ENCODE peak calls at places on chromosomes 16 and 17, in ten cellular contexts. G is dorsolateral prefrontal cortex; W is IMR-90; M is ascending aorta; B is AG09309; D is A549; T is OCI-LY7; V is CD8-positive, alpha-beta T cell; Z is HepG2; I is GM12878. J is an unnamed sample.

GRCh38 chr17:48484256-48484655 is 46.6 kb downstream of the HOXB1 start:
- DNase-seq in B (no peak), W (peak; percentile 76), V (no peak), I (no peak), Z (no peak), G (no peak), T (no peak), M (no peak), D (no peak), J (no peak)

GRCh38 chr17:40191237-40192208 is 14.3 kb downstream of the RAPGEFL1 start:
- DNase-seq in B (no peak), Z (peak; percentile 71), I (peak; percentile 30), D (peak; percentile 86), V (peak; percentile 58), T (peak; percentile 84), G (peak; percentile 72), M (peak; percentile 87), W (peak; percentile 76), J (peak; percentile 77)

GRCh38 chr17:60134396-60135159 is 15.2 kb upstream of the CA4 start:
- DNase-seq in D (no peak), Z (no peak), V (no peak), I (no peak), M (peak; percentile 51), T (peak; percentile 43), W (peak; percentile 67), G (peak; percentile 34), B (no peak), J (no peak)

GRCh38 chr16:46775214-46775613 is 27.1 kb upstream of the MYLK3 start:
- DNase-seq in V (no peak), I (no peak), T (no peak), B (no peak), M (no peak), D (no peak), G (no peak), Z (no peak), W (peak; percentile 45), J (no peak)

GRCh38 chr17:46057366-46057765 is 58.3 kb downstream of the STH start:
- DNase-seq in W (no peak), B (no peak), G (no peak), M (no peak), I (no peak), D (peak; percentile 50), Z (no peak), V (no peak), T (no peak), J (no peak)

GRCh38 chr17:29143894-29144293 is 36.3 kb downstream of the MYO18A start:
- DNase-seq in M (no peak), T (peak; percentile 59), Z (peak; percentile 69), W (peak; percentile 28), I (no peak), V (no peak), G (no peak), D (peak; percentile 67), B (no peak), J (peak; percentile 81)

GRCh38 chr16:81442909-81443687 is 1.5 kb upstream of the CMIP start:
- DNase-seq in I (no peak), T (no peak), D (no peak), Z (peak; percentile 45), W (no peak), V (no peak), B (no peak), G (no peak), M (no peak), J (no peak)

GRCh38 chr17:78993981-78994671 is 14.4 kb upstream of the LGALS3BP start:
- DNase-seq in B (no peak), Z (no peak), V (no peak), D (no peak), W (no peak), T (no peak), I (no peak), G (no peak), M (peak; percentile 60), J (no peak)

GRCh38 chr17:57755479-57756070 is 10.5 kb upstream of the CCDC182 start:
- DNase-seq in G (no peak), I (no peak), T (no peak), Z (no peak), V (no peak), M (no peak), B (no peak), W (no peak), D (no peak), J (no peak)

GRCh38 chr16:88759245-88759975 is 25.6 kb downstream of the PIEZO1 start:
- DNase-seq in W (peak; percentile 49), I (no peak), G (no peak), M (no peak), B (no peak), Z (peak; percentile 98), T (no peak), V (peak; percentile 39), D (no peak), J (no peak)

GRCh38 chr17:29555840-29556239 is 11.0 kb downstream of the ABHD15 start:
- DNase-seq in W (no peak), V (no peak), I (no peak), T (no peak), B (no peak), Z (peak; percentile 92), M (no peak), D (peak; percentile 70), G (no peak), J (no peak)

DNA sequence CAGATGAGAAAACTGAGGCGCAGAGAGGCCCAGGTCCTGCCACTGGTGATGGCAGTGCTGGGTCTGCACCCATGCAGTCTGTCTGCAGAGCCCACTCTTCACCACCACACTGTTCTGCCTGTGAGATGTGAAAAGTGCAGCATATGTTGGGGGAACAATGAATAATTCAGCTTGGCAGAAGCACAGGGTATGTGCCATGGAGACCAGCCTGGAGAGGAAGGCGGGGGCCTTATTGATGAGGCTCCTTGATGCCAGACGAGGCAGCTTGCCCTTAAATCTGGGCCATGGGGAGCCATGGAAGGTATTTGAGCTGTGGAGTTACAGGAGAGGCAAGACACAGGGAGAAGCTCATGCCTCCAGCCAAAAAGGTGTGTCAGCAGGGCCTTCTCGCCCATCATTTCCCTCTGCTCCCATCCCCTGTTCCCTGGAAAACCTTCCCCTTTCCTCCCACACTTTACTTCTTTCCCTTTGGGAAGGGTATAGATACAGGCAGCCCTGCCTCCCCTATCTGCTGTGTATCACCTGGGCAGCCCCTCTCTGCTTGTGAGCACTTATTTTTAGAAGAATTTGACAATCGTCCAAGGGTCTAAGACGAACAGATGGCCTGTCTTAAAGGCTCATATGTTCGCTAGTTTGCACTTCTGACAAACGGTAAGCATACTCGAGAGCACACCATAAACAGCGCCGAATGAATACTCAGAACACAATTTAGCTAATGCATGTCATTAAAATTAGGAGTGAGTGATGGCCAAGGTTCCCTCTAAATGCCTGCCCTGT is 124.8 kb downstream of the C16orf78 start:
- DNase-seq in V (no peak), B (no peak), Z (no peak), D (no peak), G (no peak), I (no peak), W (no peak), M (peak; percentile 35), T (no peak), J (peak; percentile 10)
- TF ChIP-seq CTCF in V (no peak), B (no peak), Z (no peak), D (no peak), G (no peak), I (no peak), W (no peak), M (no peak), T (no peak), J (no peak)

DNA sequence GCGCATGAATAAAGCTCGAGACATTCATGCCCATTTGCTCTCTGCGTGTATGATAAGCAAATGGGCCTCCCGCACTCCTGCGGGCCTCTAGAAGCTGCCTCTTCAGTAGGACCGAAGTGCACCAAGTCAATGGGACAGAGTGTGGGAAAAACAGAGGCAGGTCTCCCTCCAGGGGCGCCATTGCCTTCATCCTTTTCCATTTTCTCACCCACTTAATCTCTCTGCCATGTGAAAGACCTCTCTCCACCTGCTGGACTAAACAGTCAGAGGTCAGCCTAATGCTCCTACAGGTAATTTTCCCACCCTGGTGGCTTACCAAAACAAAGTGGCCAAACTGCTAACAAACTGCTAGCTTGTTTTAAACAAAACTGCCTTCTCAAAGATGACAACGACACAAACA is 210.9 kb downstream of the ZFHX3 start:
- DNase-seq in M (no peak), T (no peak), G (no peak), B (no peak), D (peak; percentile 22), I (no peak), V (no peak), Z (peak; percentile 34), W (no peak), J (no peak)
- TF ChIP-seq CTCF in M (no peak), T (peak; percentile 34), G (no peak), B (no peak), D (no peak), I (no peak), V (no peak), Z (peak; percentile 27), W (no peak), J (no peak)

DNA sequence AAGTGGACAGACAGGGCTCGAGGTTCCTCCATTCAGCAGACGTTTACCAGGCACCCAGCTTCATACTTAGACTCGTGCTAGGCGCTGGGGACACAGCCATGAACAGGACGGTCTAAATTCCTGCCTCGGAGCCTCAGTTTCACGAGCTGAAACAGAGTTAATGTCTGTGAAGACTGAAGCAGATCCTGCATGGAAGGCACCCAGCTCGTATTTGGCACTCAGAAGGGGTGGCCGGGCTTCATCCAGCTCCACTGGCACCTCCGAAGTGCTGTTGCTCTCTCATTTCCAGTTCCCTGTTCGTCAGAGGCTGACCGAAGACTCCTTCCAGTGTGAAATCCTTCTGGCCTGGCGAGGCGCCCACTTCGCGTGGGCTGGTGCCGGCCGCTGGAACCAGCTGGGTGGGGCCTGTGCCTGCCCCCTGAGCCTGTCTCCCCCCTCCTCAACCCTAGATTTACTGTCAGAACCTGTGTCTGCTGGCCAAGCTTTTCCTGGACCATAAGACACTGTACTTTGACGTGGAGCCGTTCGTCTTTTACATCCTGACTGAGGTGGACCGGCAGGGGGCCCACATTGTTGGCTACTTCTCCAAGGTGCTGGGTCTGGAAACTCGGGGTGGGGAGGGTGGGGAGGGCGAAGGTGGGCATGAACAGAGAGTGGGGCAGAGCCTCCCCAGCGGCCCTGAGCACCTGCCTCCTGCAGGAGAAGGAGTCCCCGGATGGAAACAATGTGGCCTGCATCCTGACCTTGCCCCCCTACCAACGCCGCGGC is 5.8 kb downstream of the PRSS8 start:
- DNase-seq in V (no peak), T (no peak), I (no peak), D (no peak), W (no peak), B (no peak), G (no peak), Z (no peak), M (no peak), J (no peak)
- TF ChIP-seq CTCF in V (no peak), T (no peak), I (no peak), D (no peak), W (no peak), B (no peak), G (no peak), Z (no peak), M (no peak), J (no peak)

DNA sequence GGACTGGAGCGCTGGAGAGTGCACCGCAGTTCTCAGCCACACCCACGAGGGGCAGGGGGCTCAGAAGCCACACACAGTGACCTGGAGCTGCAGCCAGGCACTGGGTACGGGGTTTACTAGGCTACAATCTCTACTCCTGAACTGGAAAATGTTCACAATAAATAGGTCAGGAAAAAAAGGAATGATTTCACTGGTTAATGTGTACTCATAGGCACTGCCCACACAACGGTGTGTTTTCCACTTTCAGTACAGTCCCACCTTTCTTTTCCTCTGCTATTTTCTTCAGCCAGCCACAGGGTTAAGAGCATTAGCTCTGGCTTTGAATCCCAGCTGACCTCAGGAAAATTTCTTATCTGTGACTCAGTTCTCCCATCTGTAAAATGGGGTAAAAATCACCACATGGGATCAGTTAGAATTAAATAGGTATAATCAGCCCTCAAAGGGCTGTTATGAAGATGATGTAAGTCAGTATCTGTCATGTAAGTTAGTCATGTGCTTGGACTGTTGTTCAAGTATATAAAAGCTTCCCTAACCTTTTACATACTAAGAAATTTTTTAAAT is 35.7 kb downstream of the ZCCHC14 start:
- DNase-seq in D (no peak), I (no peak), V (no peak), W (peak; percentile 76), G (no peak), Z (no peak), M (no peak), T (no peak), B (no peak), J (no peak)
- TF ChIP-seq CTCF in D (no peak), I (no peak), V (no peak), W (no peak), G (no peak), Z (no peak), M (no peak), T (no peak), B (no peak), J (no peak)